ENCODE peak calls at places on chromosome 5, in ten cellular contexts. P is activated B cell treated with CpG ODN at 0.5 μM for 24 hours, T is kidney, E is upper lobe of right lung, K is nephron progenitor cell, X is BJ, G is AG10803, F is right lobe of liver, S is lower lobe of right lung, I is HFFc6. B is an unnamed sample.

GRCh38 chr5:152701305-152701704 is 296.2 kb upstream of the NMUR2 start:
- DNase-seq in P (no peak), T (no peak), E (no peak), K (peak; percentile 10), X (no peak), G (no peak), F (no peak), S (no peak), I (no peak), B (no peak)

GRCh38 chr5:53038196-53038847 is 49.2 kb downstream of the ITGA2 start:
- DNase-seq in P (no peak), T (no peak), E (no peak), K (no peak), X (no peak), G (no peak), F (no peak), S (no peak), I (no peak), B (no peak)

GRCh38 chr5:32076699-32077695 is 97.1 kb downstream of the GOLPH3 start:
- DNase-seq in P (no peak), T (no peak), E (no peak), K (peak; percentile 27), X (no peak), G (peak; percentile 85), F (no peak), S (no peak), I (peak; percentile 52), B (no peak)

GRCh38 chr5:179816401-179817070 is 4.2 kb upstream of the SQSTM1 start:
- DNase-seq in P (no peak), T (peak; percentile 81), E (peak; percentile 59), K (no peak), X (no peak), G (no peak), F (no peak), S (peak; percentile 52), I (no peak), B (no peak)

GRCh38 chr5:157222506-157223230 is 42.0 kb downstream of the ITK start:
- DNase-seq in P (no peak), T (no peak), E (no peak), K (no peak), X (no peak), G (peak; percentile 83), F (no peak), S (no peak), I (peak; percentile 47), B (no peak)

GRCh38 chr5:148910686-148911361 is 84.4 kb downstream of the ADRB2 start:
- DNase-seq in P (no peak), T (peak; percentile 69), E (peak; percentile 89), K (no peak), X (no peak), G (peak; percentile 61), F (no peak), S (peak; percentile 86), I (peak; percentile 57), B (no peak)

GRCh38 chr5:151483647-151484046 is 36.2 kb downstream of the SLC36A1 start:
- DNase-seq in P (no peak), T (no peak), E (no peak), K (no peak), X (no peak), G (no peak), F (no peak), S (no peak), I (no peak), B (no peak)

GRCh38 chr5:112718344-112718743 is 19.3 kb upstream of the APC start:
- DNase-seq in P (no peak), T (no peak), E (no peak), K (no peak), X (no peak), G (no peak), F (no peak), S (no peak), I (no peak), B (no peak)

GRCh38 chr5:142399899-142400298 is 75.1 kb upstream of the SPRY4 start:
- DNase-seq in P (no peak), T (no peak), E (no peak), K (no peak), X (no peak), G (no peak), F (no peak), S (no peak), I (no peak), B (no peak)

GRCh38 chr5:15452030-15452429 is 48.0 kb upstream of the FBXL7 start:
- DNase-seq in P (no peak), T (no peak), E (no peak), K (no peak), X (no peak), G (peak; percentile 12), F (no peak), S (no peak), I (no peak), B (no peak)

GRCh38 chr5:161051920-161052500 is 200.0 kb upstream of the ATP10B start:
- DNase-seq in P (no peak), T (no peak), E (no peak), K (no peak), X (no peak), G (no peak), F (no peak), S (no peak), I (no peak), B (no peak)

GRCh38 chr5:96661841-96662724 is at the start of gene CAST:
- DNase-seq in P (peak; percentile 79), T (peak; percentile 98), E (peak; percentile 98), K (peak; percentile 85), X (peak; percentile 68), G (peak; percentile 98), F (peak; percentile 95), S (peak; percentile 97), I (peak; percentile 93), B (peak; percentile 69)
- TF ChIP-seq CTCF in P (no peak), T (no peak), E (no peak), K (no peak), X (no peak), G (no peak), F (no peak), S (no peak), I (no peak), B (no peak)

DNA sequence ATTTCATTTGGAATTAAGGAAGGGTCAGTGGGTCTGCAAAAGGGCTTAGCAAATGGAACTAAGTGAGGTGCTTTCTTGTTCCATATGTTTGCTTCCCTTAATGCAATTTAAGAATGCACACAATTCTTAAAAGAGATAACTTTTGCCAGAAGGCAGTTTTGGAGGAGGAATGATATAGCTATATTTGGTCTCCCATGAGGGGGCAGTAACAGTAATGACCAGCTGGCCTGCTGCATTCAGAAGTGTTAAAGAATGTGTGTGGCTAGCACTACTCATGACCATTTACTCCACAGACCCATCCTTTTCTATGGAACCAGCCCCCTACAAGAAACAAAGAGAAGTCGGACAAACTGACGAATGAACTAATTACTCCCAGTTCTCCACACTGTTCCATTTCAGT is 638.9 kb downstream of the RAB3C start:
- DNase-seq in P (no peak), T (no peak), E (no peak), K (no peak), X (no peak), G (no peak), F (no peak), S (no peak), I (no peak), B (no peak)
- TF ChIP-seq CTCF in P (no peak), T (no peak), E (no peak), K (no peak), X (no peak), G (no peak), F (no peak), S (no peak), I (no peak), B (no peak)

DNA sequence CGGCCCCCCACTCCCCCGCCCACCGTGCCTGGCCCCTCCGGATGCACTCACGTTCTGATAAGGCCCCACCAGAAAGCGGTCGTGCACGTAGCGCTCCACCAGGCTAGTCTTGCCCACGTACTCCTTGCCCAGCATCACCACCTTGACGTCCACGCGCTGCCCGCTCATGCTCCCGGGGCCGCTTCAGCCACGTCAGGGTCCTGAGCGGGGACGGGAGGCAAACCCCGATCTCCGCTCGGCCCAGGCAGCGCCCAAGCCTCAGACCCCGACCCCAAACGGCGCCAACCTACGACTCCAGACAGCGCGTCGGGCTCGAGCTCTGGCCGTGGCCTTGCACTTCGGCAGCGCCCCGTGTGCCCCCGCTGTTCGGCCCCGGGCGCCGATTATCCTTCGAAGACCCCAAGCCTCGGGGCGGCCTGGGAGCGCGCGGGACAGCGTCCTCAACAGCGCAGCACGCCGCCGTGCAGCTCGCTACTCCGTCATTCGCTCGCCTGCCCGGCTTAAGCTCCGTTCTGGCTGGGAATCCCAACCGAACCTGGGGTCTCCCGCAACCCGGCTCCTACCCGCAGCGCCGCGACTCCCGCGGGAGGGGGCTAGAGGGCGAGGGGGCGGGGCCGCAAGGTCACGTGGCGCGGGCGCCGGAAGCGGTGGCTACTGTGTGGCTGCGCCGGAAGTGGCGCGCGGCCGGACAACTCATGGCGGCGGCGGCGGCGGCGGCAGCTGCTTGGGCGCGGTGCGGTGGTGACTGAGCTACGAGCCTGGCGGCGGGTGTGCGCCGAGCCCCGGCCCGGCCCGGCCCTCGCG is at the start of the genes PRELID1 and RAB24:
- DNase-seq in P (peak; percentile 93), T (peak; percentile 96), E (peak; percentile 95), K (peak; percentile 97), X (no peak), G (peak; percentile 79), F (peak; percentile 93), S (peak; percentile 94), I (peak; percentile 76), B (peak; percentile 92)
- TF ChIP-seq CTCF in P (no peak), T (peak; percentile 36), E (peak; percentile 38), K (no peak), X (peak; percentile 44), G (peak; percentile 24), F (peak; percentile 34), S (peak; percentile 43), I (peak; percentile 66), B (peak; percentile 45)

GRCh38 chr5:115963566-115963965 is 1.3 kb downstream of the LVRN start:
- DNase-seq in P (no peak), T (peak; percentile 22), E (no peak), K (no peak), X (no peak), G (no peak), F (no peak), S (no peak), I (no peak), B (no peak)
- TF ChIP-seq CTCF in P (no peak), T (no peak), E (no peak), K (no peak), X (no peak), G (no peak), F (no peak), S (no peak), I (no peak), B (no peak)